ENCODE peak calls at places on chromosomes 4 and X, in seven cellular contexts. W is CD4-positive, alpha-beta T cell; X is lung; P is fibroblast of lung; V is AG04450; Q is PC-9; G is GM23338. M is an unnamed sample.

GRCh38 chr4:148044889-148045352 is 313.0 kb downstream of the ARHGAP10 start:
- DNase-seq in W (no peak), X (no peak), P (no peak), V (no peak), Q (no peak), G (no peak), M (no peak)

GRCh38 chr4:104989363-104989762 is 157.3 kb upstream of the TET2 start:
- DNase-seq in W (no peak), X (no peak), P (peak; percentile 33), V (peak; percentile 4), Q (no peak), G (no peak), M (peak; percentile 9)

GRCh38 chrX:23610491-23610890 is 56.8 kb upstream of the PRDX4 start:
- DNase-seq in W (no peak), X (no peak), P (no peak), V (no peak), Q (no peak), G (no peak), M (no peak)

GRCh38 chr4:7547368-7548040 is 112.8 kb upstream of the PSAPL1 start:
- DNase-seq in W (no peak), X (no peak), P (no peak), V (no peak), Q (no peak), G (no peak), M (no peak)

GRCh38 chr4:8920969-8921368 is 49.3 kb upstream of the HMX1 start:
- DNase-seq in W (peak; percentile 16), X (peak; percentile 23), P (no peak), V (no peak), Q (no peak), G (no peak), M (no peak)

GRCh38 chr4:101345596-101346311 is 1.6 kb downstream of the PPP3CA start:
- DNase-seq in W (peak; percentile 60), X (peak; percentile 46), P (peak; percentile 63), V (no peak), Q (no peak), G (peak; percentile 69), M (peak; percentile 77)

GRCh38 chr4:141081921-141082381 is 51.3 kb downstream of the RNF150 start:
- DNase-seq in W (no peak), X (no peak), P (peak; percentile 34), V (no peak), Q (no peak), G (no peak), M (no peak)

GRCh38 chr4:159484861-159485260 is 382.0 kb downstream of the RAPGEF2 start:
- DNase-seq in W (no peak), X (no peak), P (no peak), V (no peak), Q (peak; percentile 65), G (no peak), M (no peak)

GRCh38 chr4:73599182-73599581 is 21.1 kb downstream of the RASSF6 start:
- DNase-seq in W (no peak), X (no peak), P (peak; percentile 85), V (peak; percentile 71), Q (no peak), G (peak; percentile 72), M (no peak)

GRCh38 chr4:168908093-168908492 is 102.0 kb downstream of the CBR4 start:
- DNase-seq in W (no peak), X (no peak), P (peak; percentile 53), V (no peak), Q (no peak), G (no peak), M (no peak)

GRCh38 chrX:50812995-50813842 is 775 bp downstream of the SHROOM4 start:
- DNase-seq in W (no peak), X (peak; percentile 34), P (peak; percentile 39), V (no peak), Q (no peak), G (peak; percentile 39), M (peak; percentile 45)

GRCh38 chr4:180665994-180666818 is 1577.0 kb upstream of the TENM3 start:
- DNase-seq in W (no peak), X (no peak), P (peak; percentile 83), V (peak; percentile 10), Q (no peak), G (peak; percentile 88), M (peak; percentile 6)

GRCh38 chr4:4618846-4619245 is 77.0 kb upstream of the STX18 start:
- DNase-seq in W (no peak), X (no peak), P (no peak), V (no peak), Q (no peak), G (no peak), M (no peak)

GRCh38 chr4:35525192-35525978 is 718.9 kb downstream of the ARAP2 start:
- DNase-seq in W (no peak), X (no peak), P (no peak), V (no peak), Q (no peak), G (peak; percentile 68), M (no peak)

GRCh38 chr4:96315815-96316214 is 475.9 kb downstream of the PDHA2 start:
- DNase-seq in W (no peak), X (no peak), P (no peak), V (no peak), Q (no peak), G (no peak), M (no peak)

GRCh38 chrX:39063037-39063436 is 261.8 kb downstream of the MID1IP1 start:
- DNase-seq in W (no peak), X (peak; percentile 72), P (peak; percentile 24), V (no peak), Q (no peak), G (no peak), M (no peak)

GRCh38 chr4:26525751-26526150 is 35.5 kb upstream of the CCKAR start:
- DNase-seq in W (no peak), X (no peak), P (no peak), V (no peak), Q (no peak), G (no peak), M (no peak)

GRCh38 chrX:38232287-38232686 is 11.6 kb upstream of the SRPX start:
- DNase-seq in W (no peak), X (no peak), P (peak; percentile 45), V (no peak), Q (no peak), G (no peak), M (no peak)

GRCh38 chrX:22165732-22166457 is 106.8 kb upstream of the CBLL2 start:
- DNase-seq in W (no peak), X (no peak), P (peak; percentile 43), V (no peak), Q (peak; percentile 58), G (no peak), M (no peak)

GRCh38 chr4:159018062-159018629 is 84.7 kb upstream of the RAPGEF2 start:
- DNase-seq in W (no peak), X (no peak), P (no peak), V (no peak), Q (no peak), G (no peak), M (no peak)

GRCh38 chrX:121356139-121356849 is 308.9 kb downstream of the GLUD2 start:
- DNase-seq in W (no peak), X (no peak), P (no peak), V (no peak), Q (no peak), G (no peak), M (no peak)

DNA sequence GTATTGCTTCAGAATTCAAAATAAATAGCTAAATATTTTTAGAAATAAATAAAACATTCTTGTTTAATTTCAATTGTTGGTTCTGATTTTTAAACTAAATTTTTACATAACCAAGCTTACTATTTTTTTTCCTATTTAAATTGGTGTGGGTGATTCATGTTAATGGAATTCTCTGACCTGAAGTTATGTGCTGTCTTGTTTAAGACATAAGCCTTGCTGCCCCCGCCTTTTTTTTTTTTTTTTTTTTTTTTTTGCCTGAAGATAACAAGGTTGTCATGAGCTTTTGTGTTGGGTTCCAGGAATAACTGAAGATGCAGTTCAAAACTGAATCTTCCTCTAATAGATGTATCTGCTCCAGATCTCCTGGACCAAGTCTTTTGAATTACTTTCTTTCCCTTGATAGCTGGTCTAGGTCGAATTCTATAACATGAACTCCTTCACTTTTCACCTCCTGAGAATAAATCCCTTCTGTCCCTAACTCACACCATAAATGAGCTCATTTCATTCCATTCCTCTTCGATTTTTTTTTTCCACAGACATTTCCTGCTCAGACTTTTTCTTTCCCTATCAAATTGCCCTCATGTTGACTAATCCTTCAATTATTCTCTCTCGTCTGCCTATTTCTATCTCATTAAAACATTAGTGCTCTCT is 261.5 kb upstream of the FTHL17 start:
- DNase-seq in W (no peak), X (no peak), P (peak; percentile 58), V (no peak), Q (peak; percentile 73), G (no peak), M (no peak)
- H3K27ac ChIP-seq in W (no peak overlapping the region), X (peak overlapping the region; percentile 29), P (no peak overlapping the region), V (no peak overlapping the region), Q (peak overlapping the region; percentile 66), G (no peak overlapping the region), M (peak overlapping the region; percentile 39)

DNA sequence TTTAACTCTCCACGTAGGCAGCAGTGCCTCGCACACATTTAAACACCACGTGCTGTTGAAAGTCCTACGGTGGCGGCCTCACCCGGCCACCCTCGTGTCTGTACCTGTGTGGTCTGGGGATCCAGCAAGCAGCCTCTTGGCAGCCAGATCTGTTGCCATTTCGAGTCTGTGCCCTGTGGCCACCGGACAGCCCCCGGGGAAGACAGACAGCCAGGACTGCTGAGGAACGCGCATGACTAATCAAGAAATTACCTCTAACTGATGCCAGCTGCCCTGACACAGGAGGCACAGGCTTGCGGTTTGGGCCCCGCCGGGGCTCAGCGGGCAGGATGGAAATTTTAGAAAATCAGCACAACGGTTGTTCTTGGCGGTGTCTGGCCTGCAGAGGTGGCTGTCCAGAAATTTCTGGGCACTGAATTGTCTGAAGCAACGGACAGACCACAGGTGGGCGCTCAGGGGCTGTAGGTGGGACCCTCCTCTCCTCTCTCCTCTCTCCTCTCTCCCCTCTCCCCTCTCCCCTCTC is 15.6 kb upstream of the ASMTL start:
- DNase-seq in W (peak; percentile 75), X (peak; percentile 27), P (no peak), V (no peak), Q (peak; percentile 71), G (no peak), M (no peak)
- TF ChIP-seq CTCF in W (no peak), X (no peak), P (no peak), V (no peak), Q (no peak), G (peak; percentile 20), M (no peak)

GRCh38 chr4:2819244-2820215 is 24.1 kb upstream of the ADD1 start:
- DNase-seq in W (no peak), X (no peak), P (no peak), V (no peak), Q (no peak), G (no peak), M (no peak)

GRCh38 chr4:2818351-2818939 is 25.2 kb upstream of the ADD1 start:
- DNase-seq in W (no peak), X (no peak), P (no peak), V (no peak), Q (no peak), G (peak; percentile 69), M (peak; percentile 31)

GRCh38 chr4:2817136-2817535 is 24.3 kb downstream of the SH3BP2 start:
- DNase-seq in W (no peak), X (no peak), P (no peak), V (no peak), Q (no peak), G (no peak), M (peak; percentile 14)

GRCh38 chr4:2816401-2816954 is 23.6 kb downstream of the SH3BP2 start:
- DNase-seq in W (no peak), X (no peak), P (no peak), V (no peak), Q (no peak), G (no peak), M (no peak)

GRCh38 chr4:2817701-2818350 is 24.9 kb downstream of the SH3BP2 start:
- DNase-seq in W (no peak), X (no peak), P (no peak), V (no peak), Q (no peak), G (peak; percentile 77), M (no peak)
- H3K27ac ChIP-seq in W (no peak overlapping the region), X (no peak overlapping the region), P (no peak overlapping the region), V (no peak overlapping the region), Q (no peak overlapping the region), G (no peak overlapping the region), M (no peak overlapping the region)

GRCh38 chr4:83212041-83212851 is 72.4 kb downstream of the COQ2 start:
- DNase-seq in W (peak; percentile 41), X (no peak), P (no peak), V (no peak), Q (peak; percentile 76), G (no peak), M (no peak)
- TF ChIP-seq CTCF in W (no peak), X (no peak), P (no peak), V (no peak), Q (no peak), G (no peak), M (no peak)